ENCODE peak calls at places on chromosome 5, in four cellular contexts. G is BJ, Z is progenitor cell of endocrine pancreas, E is cardiac fibroblast. S is an unnamed sample.

GRCh38 chr5:99441235-99441634 is 512.4 kb upstream of the CHD1 start:
- DNase-seq in G (no peak), Z (no peak), E (no peak), S (no peak)

GRCh38 chr5:176676361-176676824 is 29.1 kb downstream of the TSPAN17 start:
- DNase-seq in G (no peak), Z (no peak), E (peak), S (peak)

GRCh38 chr5:53479656-53480473 is 564 bp upstream of the FST start:
- DNase-seq in G (no peak), Z (peak), E (peak), S (no peak)

GRCh38 chr5:178625679-178626483 is 969 bp downstream of the CLK4 start:
- DNase-seq in G (no peak), Z (no peak), E (peak), S (peak)

GRCh38 chr5:130963798-130964197 is 201.3 kb downstream of the HINT1 start:
- DNase-seq in G (no peak), Z (no peak), E (no peak), S (no peak)

GRCh38 chr5:134248271-134248670 is 22.4 kb upstream of the PPP2CA start:
- DNase-seq in G (no peak), Z (no peak), E (no peak), S (no peak)

GRCh38 chr5:21685016-21685415 is 1168.1 kb downstream of the CDH12 start:
- DNase-seq in G (no peak), Z (no peak), E (no peak), S (no peak)

GRCh38 chr5:120055858-120056257 is 408.2 kb upstream of the PRR16 start:
- DNase-seq in G (peak), Z (no peak), E (peak), S (no peak)

GRCh38 chr5:151622367-151623097 is 31.4 kb upstream of the FAT2 start:
- DNase-seq in G (no peak), Z (no peak), E (no peak), S (no peak)

GRCh38 chr5:173969167-173970049 is 19.6 kb upstream of the C5orf47 start:
- DNase-seq in G (no peak), Z (no peak), E (peak), S (no peak)

GRCh38 chr5:144203750-144204596 is 33.3 kb downstream of the KCTD16 start:
- DNase-seq in G (peak), Z (peak), E (peak), S (no peak)

GRCh38 chr5:83026930-83027687 is 50.1 kb downstream of the TMEM167A start:
- DNase-seq in G (no peak), Z (no peak), E (no peak), S (no peak)

GRCh38 chr5:181217111-181217804 is 5.8 kb upstream of the TRIM41 start:
- DNase-seq in G (no peak), Z (peak), E (peak), S (peak)
- TF ChIP-seq CTCF in G (peak), Z (peak), E (no peak), S (peak)

GRCh38 chr5:113205807-113206206 is 229.0 kb downstream of the TSSK1B start:
- DNase-seq in G (no peak), Z (no peak), E (no peak), S (no peak)
- TF ChIP-seq CTCF in G (no peak), Z (no peak), E (no peak), S (no peak)

GRCh38 chr5:132762246-132763000 is 14.6 kb downstream of the SEPTIN8 start:
- DNase-seq in G (no peak), Z (no peak), E (no peak), S (no peak)
- TF ChIP-seq CTCF in G (no peak), Z (no peak), E (no peak), S (no peak)

GRCh38 chr5:109692852-109693251 is 3.1 kb downstream of the MAN2A1 start:
- DNase-seq in G (no peak), Z (no peak), E (no peak), S (no peak)
- TF ChIP-seq CTCF in G (no peak), Z (no peak), E (no peak), S (no peak)

DNA sequence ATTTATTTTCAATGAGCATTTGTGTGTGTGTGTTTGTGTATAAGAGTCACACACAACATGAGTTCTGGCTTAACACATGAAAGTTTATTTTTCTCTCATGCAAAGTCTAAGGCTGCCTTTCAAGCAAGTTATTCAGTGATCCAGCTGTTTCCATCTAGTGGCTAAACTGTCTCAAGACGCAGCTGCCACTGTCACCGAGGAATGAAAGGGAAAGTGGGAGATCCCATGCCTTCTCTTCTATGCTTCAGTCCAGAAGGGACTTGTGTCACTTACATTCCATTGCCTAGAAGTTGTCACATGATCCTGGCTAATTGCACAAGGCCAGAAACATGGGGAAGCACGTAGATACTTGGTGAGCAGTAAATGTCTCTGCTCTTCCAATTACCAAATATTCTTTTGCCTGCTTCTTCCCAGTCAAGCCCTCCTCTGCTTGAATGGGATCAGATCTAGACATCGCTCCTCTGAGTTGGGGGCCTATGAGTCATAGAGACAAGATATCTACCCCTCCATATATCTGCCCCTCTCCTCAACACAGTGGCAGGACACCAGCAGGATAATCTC is 30.4 kb upstream of the SLIT3 start:
- DNase-seq in G (no peak), Z (no peak), E (peak), S (no peak)
- TF ChIP-seq CTCF in G (peak), Z (no peak), E (peak), S (no peak)

GRCh38 chr5:172370648-172371248 is 83.6 kb downstream of the SH3PXD2B start:
- DNase-seq in G (no peak), Z (no peak), E (peak), S (no peak)
- TF ChIP-seq CTCF in G (peak), Z (peak), E (peak), S (peak)

DNA sequence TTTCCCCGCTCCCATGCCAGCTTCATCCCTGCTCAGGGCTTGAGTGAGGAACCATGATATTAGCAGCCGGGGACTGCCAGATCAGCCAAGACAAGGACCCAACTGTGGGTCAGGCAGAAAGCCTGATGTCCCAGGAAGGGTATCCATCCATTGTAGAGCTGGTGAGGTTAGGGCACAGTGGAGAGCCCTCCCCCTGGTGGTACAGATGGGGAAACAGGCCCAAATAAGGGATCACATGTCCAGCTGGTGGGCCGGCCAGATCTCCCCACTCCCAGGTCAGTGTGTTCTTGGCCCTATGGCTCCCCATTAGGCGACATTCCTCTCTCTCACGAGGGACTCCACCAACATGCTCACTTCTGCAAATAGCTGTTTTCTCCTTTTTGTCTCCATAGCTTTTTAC is 9.0 kb downstream of the CDX1 start:
- DNase-seq in G (no peak), Z (no peak), E (peak), S (peak)
- TF ChIP-seq CTCF in G (peak), Z (peak), E (peak), S (peak)

DNA sequence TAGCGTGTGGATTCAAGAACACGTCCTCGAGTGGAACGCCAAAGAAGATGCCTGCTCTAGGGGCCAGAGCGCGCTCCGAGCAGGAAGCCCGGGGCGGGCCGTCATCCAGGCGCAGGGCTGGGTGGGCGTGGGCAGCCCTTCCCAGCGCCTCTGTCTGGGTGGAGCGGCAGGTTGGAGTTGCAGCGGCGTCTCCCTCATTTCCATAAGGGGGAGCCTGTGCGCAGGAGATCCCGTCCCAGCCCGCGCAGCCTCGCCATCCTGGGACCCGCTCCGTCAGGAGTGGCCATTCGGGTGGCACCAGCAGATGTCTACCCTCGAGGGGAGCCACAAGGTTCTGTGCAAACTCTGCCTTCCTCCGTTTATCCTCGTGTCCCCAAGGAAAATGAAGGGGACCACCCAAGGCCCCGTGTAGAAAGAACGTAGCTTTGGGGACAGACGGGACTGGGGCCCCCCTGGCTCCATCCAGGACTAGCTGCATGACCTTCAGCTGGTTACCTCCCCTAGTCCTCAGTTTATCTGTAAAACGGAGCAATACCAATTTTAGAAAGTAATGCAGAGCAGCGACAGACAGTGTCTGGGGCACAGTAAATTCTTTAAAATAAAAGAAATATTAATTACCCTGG is 155.5 kb upstream of the SMIM23 start:
- DNase-seq in G (no peak), Z (peak), E (peak), S (no peak)
- TF ChIP-seq CTCF in G (peak), Z (peak), E (peak), S (no peak)

DNA sequence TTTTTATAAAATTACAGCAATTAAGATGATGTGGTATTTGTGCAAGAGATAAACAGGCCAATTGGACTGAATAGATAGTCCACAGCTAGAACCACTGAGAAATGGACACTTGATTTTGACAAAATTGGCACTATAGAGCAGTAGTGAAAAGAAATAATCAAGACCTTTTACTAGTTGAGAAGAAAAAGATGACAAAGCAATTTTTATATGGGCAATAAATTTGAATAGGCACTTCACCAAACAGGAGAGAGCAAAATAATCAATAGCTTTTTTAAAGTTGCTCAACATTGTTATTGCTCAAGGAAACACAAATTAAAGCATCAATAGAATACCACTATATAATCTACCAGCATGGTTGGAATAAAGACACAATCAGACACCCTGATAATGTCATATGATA is 193.5 kb upstream of the FTMT start:
- DNase-seq in G (no peak), Z (no peak), E (no peak), S (no peak)
- TF ChIP-seq CTCF in G (no peak), Z (no peak), E (no peak), S (no peak)

GRCh38 chr5:60685700-60686099 is 14.3 kb downstream of the DEPDC1B start:
- DNase-seq in G (no peak), Z (no peak), E (no peak), S (no peak)

GRCh38 chr5:60685028-60685427 is 14.9 kb downstream of the DEPDC1B start:
- DNase-seq in G (no peak), Z (no peak), E (no peak), S (no peak)

GRCh38 chr5:60688980-60689379 is 11.0 kb downstream of the DEPDC1B start:
- DNase-seq in G (no peak), Z (no peak), E (no peak), S (no peak)

GRCh38 chr5:60686164-60686563 is 13.8 kb downstream of the DEPDC1B start:
- DNase-seq in G (no peak), Z (no peak), E (no peak), S (no peak)

DNA sequence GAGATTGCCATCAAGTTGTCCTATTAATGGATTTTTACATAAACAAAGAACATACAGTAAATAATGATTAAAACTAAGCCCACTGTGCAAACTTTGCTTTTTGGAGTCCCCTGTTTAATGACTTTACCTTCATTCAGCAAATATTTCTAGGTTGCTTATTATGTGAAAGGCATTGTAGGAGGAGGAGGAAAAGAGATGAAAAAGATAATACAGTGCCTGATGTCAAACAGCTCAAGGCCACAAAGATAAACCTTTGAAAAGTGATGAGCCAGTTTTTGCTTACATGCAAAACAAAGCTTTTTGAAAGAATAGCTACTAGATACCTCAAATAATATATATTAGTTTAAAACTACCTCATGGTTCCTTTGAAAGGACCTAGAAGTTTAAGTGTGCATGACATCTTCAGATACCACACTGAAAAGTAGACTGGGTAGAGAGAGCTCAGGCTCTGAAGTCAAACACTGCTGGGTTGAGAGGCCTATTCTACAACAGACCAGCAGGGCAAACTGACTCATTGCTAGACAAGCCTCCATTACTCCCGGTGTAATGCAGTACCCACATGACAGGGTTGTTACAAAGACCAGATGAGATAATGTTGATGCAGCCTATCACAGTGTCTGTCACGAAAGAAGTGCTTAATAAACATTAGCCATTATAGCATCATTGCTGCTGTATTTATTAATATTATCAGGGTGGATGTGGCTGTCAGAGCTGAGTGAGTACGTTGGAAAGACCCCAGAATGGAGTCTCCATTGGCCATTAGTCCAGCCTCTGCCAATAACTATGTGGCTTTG is 11.8 kb downstream of the DEPDC1B start:
- DNase-seq in G (no peak), Z (no peak), E (peak), S (no peak)
- TF ChIP-seq CTCF in G (peak), Z (peak), E (peak), S (peak)